ENCODE peak calls at places on chromosomes 13 and 19, in nine cellular contexts. G, D, P, N, U, I, A, B and H are unnamed samples.

GRCh38 chr13:25406377-25406776 is 34.6 kb downstream of the ATP8A2 start:
- DNase-seq in G (no peak), D (no peak), P (no peak), N (peak), U (no peak), I (no peak), A (peak), B (no peak), H (no peak)

GRCh38 chr13:41751277-41751676 is 209.6 kb downstream of the VWA8 start:
- DNase-seq in G (no peak), D (no peak), P (peak), N (no peak), U (peak), I (no peak), A (no peak), B (no peak), H (no peak)

GRCh38 chr13:98821372-98822237 is 69.1 kb upstream of the SLC15A1 start:
- DNase-seq in G (no peak), D (no peak), P (peak), N (no peak), U (peak), I (no peak), A (no peak), B (no peak), H (no peak)

GRCh38 chr13:48126944-48127814 is 32.3 kb upstream of the MED4 start:
- DNase-seq in G (no peak), D (no peak), P (peak), N (peak), U (peak), I (no peak), A (peak), B (no peak), H (no peak)

GRCh38 chr19:15367439-15367838 is 12.1 kb downstream of the AKAP8 start:
- DNase-seq in G (no peak), D (no peak), P (no peak), N (no peak), U (no peak), I (no peak), A (no peak), B (no peak), H (no peak)

GRCh38 chr19:54312436-54313362 is at the start of gene LILRA5:
- DNase-seq in G (no peak), D (no peak), P (no peak), N (no peak), U (no peak), I (no peak), A (no peak), B (no peak), H (no peak)

GRCh38 chr19:45153339-45154063 is 7.3 kb downstream of the NKPD1 start:
- DNase-seq in G (no peak), D (no peak), P (peak), N (peak), U (peak), I (no peak), A (no peak), B (no peak), H (peak)

GRCh38 chr19:2923510-2923909 is 21.3 kb downstream of the ZNF77 start:
- DNase-seq in G (no peak), D (no peak), P (peak), N (no peak), U (peak), I (no peak), A (peak), B (no peak), H (no peak)

GRCh38 chr13:47794963-47795362 is 206.1 kb downstream of the SUCLA2 start:
- DNase-seq in G (no peak), D (no peak), P (peak), N (no peak), U (no peak), I (no peak), A (peak), B (no peak), H (no peak)

GRCh38 chr19:15508035-15508710 is at the start of gene CYP4F22:
- DNase-seq in G (no peak), D (no peak), P (no peak), N (peak), U (no peak), I (no peak), A (no peak), B (no peak), H (no peak)

GRCh38 chr13:39105110-39105509 is 66.9 kb downstream of the NHLRC3 start:
- DNase-seq in G (no peak), D (no peak), P (peak), N (no peak), U (no peak), I (no peak), A (peak), B (no peak), H (no peak)

GRCh38 chr13:74465279-74465678 is 331.1 kb upstream of the KLF12 start:
- DNase-seq in G (no peak), D (no peak), P (no peak), N (no peak), U (no peak), I (no peak), A (no peak), B (no peak), H (no peak)

GRCh38 chr13:96449920-96450319 is 360.0 kb downstream of the HS6ST3 start:
- DNase-seq in G (no peak), D (no peak), P (no peak), N (no peak), U (no peak), I (no peak), A (no peak), B (no peak), H (no peak)

GRCh38 chr13:41465215-41465907 is 8.0 kb downstream of the RGCC start:
- DNase-seq in G (no peak), D (peak), P (peak), N (no peak), U (peak), I (no peak), A (peak), B (peak), H (no peak)

GRCh38 chr13:24165746-24166145 is 5.2 kb downstream of the SPATA13 start:
- DNase-seq in G (no peak), D (no peak), P (no peak), N (peak), U (peak), I (no peak), A (no peak), B (no peak), H (no peak)

GRCh38 chr19:38425810-38426466 is at the start of gene RASGRP4:
- DNase-seq in G (no peak), D (no peak), P (no peak), N (peak), U (no peak), I (no peak), A (no peak), B (no peak), H (no peak)

GRCh38 chr19:45547965-45548609 is 36.5 kb downstream of the OPA3 start:
- DNase-seq in G (no peak), D (no peak), P (peak), N (no peak), U (peak), I (no peak), A (peak), B (no peak), H (no peak)

GRCh38 chr19:42397315-42398166 is 7.4 kb upstream of the CNFN start:
- DNase-seq in G (no peak), D (no peak), P (no peak), N (no peak), U (no peak), I (no peak), A (no peak), B (no peak), H (no peak)

GRCh38 chr13:52832268-52832667 is 16.2 kb downstream of the PCDH8 start:
- DNase-seq in G (no peak), D (no peak), P (no peak), N (peak), U (no peak), I (no peak), A (no peak), B (no peak), H (no peak)

GRCh38 chr19:30367421-30367820 is 4.8 kb upstream of the ZNF536 start:
- DNase-seq in G (no peak), D (no peak), P (no peak), N (no peak), U (no peak), I (no peak), A (no peak), B (no peak), H (no peak)

GRCh38 chr19:30344446-30345425 is 27.4 kb upstream of the ZNF536 start:
- DNase-seq in G (no peak), D (no peak), P (no peak), N (no peak), U (no peak), I (no peak), A (no peak), B (no peak), H (no peak)

GRCh38 chr13:79352107-79352506 is 53.9 kb downstream of the RBM26 start:
- DNase-seq in G (no peak), D (no peak), P (no peak), N (no peak), U (peak), I (no peak), A (no peak), B (no peak), H (no peak)

GRCh38 chr13:21849323-21849722 is 178.4 kb downstream of the FGF9 start:
- DNase-seq in G (no peak), D (no peak), P (peak), N (peak), U (no peak), I (no peak), A (peak), B (no peak), H (no peak)

GRCh38 chr19:10402441-10403038 is 802 bp downstream of the CDC37 start:
- DNase-seq in G (no peak), D (no peak), P (peak), N (peak), U (peak), I (no peak), A (no peak), B (no peak), H (no peak)

GRCh38 chr19:17605761-17606745 is 50.6 kb downstream of the COLGALT1 start:
- DNase-seq in G (peak), D (no peak), P (peak), N (peak), U (peak), I (peak), A (peak), B (peak), H (peak)

GRCh38 chr13:50171585-50172282 is 156.5 kb downstream of the KCNRG start:
- DNase-seq in G (no peak), D (no peak), P (no peak), N (no peak), U (peak), I (no peak), A (no peak), B (no peak), H (no peak)

GRCh38 chr19:57615346-57615745 is 1.3 kb downstream of the ZNF134 start:
- DNase-seq in G (no peak), D (no peak), P (no peak), N (no peak), U (no peak), I (peak), A (peak), B (no peak), H (no peak)

GRCh38 chr19:57611113-57611512 is 2.9 kb upstream of the ZNF134 start:
- DNase-seq in G (no peak), D (no peak), P (no peak), N (no peak), U (no peak), I (no peak), A (no peak), B (no peak), H (no peak)

DNA sequence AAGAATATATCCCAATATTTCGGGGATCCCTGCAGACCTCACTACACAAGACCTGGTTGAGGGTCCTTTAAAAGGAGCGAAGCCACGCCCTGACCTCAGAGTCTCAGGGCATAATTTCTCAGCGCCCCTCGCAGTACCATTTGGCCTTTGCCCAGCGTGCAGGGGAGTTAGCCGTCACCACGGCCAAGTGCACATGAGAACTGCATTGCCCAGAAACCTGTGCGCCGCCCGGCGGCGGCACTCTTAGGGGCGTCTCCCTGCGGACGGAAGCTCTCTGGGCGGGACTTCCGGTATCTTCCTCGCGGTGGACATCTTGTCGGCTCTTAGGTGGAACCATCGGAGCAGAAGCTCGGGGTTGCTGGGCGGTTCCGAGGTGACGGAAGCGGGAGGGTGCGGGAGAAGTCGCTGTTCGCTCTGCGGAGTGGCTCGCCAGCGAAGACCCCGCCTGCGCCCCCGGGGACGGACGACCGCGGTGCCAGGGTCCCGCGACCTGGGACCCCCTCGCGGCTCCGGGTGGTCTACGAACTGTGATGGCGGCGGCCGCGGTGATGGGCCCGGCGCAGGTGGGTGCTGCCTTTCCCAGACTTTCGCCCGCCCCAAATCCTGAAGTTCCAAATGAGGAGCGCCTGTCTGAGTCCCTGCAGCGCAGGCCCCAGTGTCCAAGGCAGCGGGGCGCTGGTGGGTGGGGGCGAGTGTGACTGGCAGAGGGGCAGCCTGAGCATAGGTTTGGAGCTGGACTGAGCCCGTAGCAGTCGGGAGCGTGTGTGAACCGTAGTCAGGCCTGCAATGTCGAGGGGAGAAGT is at the start of gene ZNF134:
- DNase-seq in G (peak), D (peak), P (peak), N (peak), U (peak), I (peak), A (peak), B (peak), H (peak)
- TF ChIP-seq CTCF in G (no peak), D (peak), P (peak), N (peak), U (peak), I (peak), A (peak), B (peak), H (no peak)

DNA sequence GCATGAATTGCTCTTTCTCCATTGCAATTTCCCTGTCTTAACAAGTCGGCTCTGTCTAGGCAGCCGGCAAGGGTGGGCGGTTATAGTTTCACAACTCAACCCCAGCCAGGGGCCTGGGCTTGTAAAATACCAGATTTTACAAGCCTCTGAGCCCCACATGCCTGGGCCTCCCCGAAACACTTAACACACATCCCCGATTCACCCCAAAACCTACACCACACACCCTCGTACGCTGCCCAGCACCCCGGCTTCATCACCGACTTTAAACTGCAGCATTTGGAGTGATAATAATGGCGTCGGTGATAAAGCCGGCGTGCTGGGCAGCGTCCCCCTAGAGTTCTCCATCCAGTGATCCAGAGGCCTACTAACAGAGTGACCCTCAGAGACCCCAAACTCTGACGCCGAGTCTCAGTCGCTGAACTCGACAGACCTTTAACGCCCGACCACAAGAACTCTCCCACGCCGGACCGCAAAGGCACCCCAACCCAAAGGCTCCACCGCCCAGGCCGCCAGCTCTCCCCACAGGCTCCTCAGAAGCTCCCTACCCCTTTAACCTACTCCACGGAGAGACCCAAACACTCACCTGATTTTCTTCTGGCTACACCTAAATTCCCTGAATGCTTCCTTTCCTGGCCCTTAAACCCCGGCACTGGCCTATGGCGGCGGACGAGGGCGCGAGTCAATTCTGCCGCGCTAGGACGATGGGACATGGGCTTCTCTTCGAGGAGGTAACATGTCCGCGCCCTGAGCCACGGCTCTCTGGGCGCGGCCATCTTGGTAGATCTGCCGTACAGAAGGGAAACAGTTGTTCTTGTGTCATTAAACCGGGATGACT is at the start of gene ZNF649:
- DNase-seq in G (no peak), D (peak), P (peak), N (peak), U (peak), I (peak), A (peak), B (peak), H (peak)
- TF ChIP-seq CTCF in G (no peak), D (no peak), P (peak), N (no peak), U (no peak), I (no peak), A (no peak), B (no peak), H (peak)

GRCh38 chr19:34082289-34083077 is 89.8 kb upstream of the LSM14A start:
- DNase-seq in G (no peak), D (no peak), P (no peak), N (peak), U (no peak), I (no peak), A (no peak), B (no peak), H (no peak)

GRCh38 chr19:34085336-34085735 is 87.0 kb upstream of the LSM14A start:
- DNase-seq in G (no peak), D (no peak), P (no peak), N (no peak), U (no peak), I (no peak), A (no peak), B (no peak), H (no peak)

GRCh38 chr19:34084396-34085145 is 87.7 kb upstream of the LSM14A start:
- DNase-seq in G (no peak), D (no peak), P (no peak), N (no peak), U (no peak), I (no peak), A (no peak), B (no peak), H (no peak)

GRCh38 chr19:34089566-34089965 is 82.7 kb upstream of the LSM14A start:
- DNase-seq in G (no peak), D (no peak), P (no peak), N (no peak), U (no peak), I (no peak), A (no peak), B (no peak), H (no peak)

GRCh38 chr19:34088292-34088691 is 84.0 kb upstream of the LSM14A start:
- DNase-seq in G (no peak), D (no peak), P (no peak), N (no peak), U (no peak), I (no peak), A (no peak), B (no peak), H (no peak)
- TF ChIP-seq CTCF in G (no peak), D (no peak), P (no peak), N (no peak), U (no peak), I (no peak), A (no peak), B (no peak), H (no peak)

GRCh38 chr13:43132228-43132627 is 108.8 kb downstream of the DNAJC15 start:
- DNase-seq in G (no peak), D (no peak), P (peak), N (peak), U (peak), I (no peak), A (peak), B (no peak), H (no peak)
- TF ChIP-seq CTCF in G (no peak), D (peak), P (peak), N (peak), U (no peak), I (peak), A (peak), B (no peak), H (peak)